ENCODE peak calls at places on chromosome 16, in six cellular contexts. One of them, this sample, is unnamed.
A peak's percentile ranks its signal among the peaks of the same experiment; 100 is the strongest.

GRCh38 chr16:87172632-87173031 is 144.6 kb downstream of the C16orf95 start:
- DNase-seq in IMR-90: no peak
- DNase-seq in neuronal stem cell: no peak
- DNase-seq in H9: no peak
- DNase-seq in H1: no peak
- DNase-seq in mesenchymal stem cell: no peak
- DNase-seq in this sample: peak; percentile 13

GRCh38 chr16:86726340-86726739 is 148.0 kb downstream of the FOXL1 start:
- DNase-seq in IMR-90: no peak
- DNase-seq in neuronal stem cell: no peak
- DNase-seq in H9: no peak
- DNase-seq in H1: no peak
- DNase-seq in mesenchymal stem cell: no peak
- DNase-seq in this sample: no peak

GRCh38 chr16:28168991-28169554 is 42.7 kb downstream of the XPO6 start:
- DNase-seq in IMR-90: no peak
- DNase-seq in neuronal stem cell: no peak
- DNase-seq in H9: no peak
- DNase-seq in H1: no peak
- DNase-seq in mesenchymal stem cell: no peak
- DNase-seq in this sample: no peak

GRCh38 chr16:10906914-10907756 is 30.1 kb downstream of the CIITA start:
- DNase-seq in IMR-90: no peak
- DNase-seq in neuronal stem cell: no peak
- DNase-seq in H9: no peak
- DNase-seq in H1: no peak
- DNase-seq in mesenchymal stem cell: no peak
- DNase-seq in this sample: no peak

GRCh38 chr16:57310801-57311200 is 26.3 kb upstream of the PLLP start:
- DNase-seq in IMR-90: no peak
- DNase-seq in neuronal stem cell: no peak
- DNase-seq in H9: no peak
- DNase-seq in H1: no peak
- DNase-seq in mesenchymal stem cell: no peak
- DNase-seq in this sample: no peak

GRCh38 chr16:63806794-63807506 is 1314.9 kb downstream of the CDH11 start:
- DNase-seq in IMR-90: no peak
- DNase-seq in neuronal stem cell: no peak
- DNase-seq in H9: no peak
- DNase-seq in H1: no peak
- DNase-seq in mesenchymal stem cell: no peak
- DNase-seq in this sample: no peak

GRCh38 chr16:3434373-3434772 is 8.9 kb downstream of the ZNF597 start:
- DNase-seq in IMR-90: no peak
- DNase-seq in neuronal stem cell: no peak
- DNase-seq in H9: no peak
- DNase-seq in H1: no peak
- DNase-seq in mesenchymal stem cell: no peak
- DNase-seq in this sample: no peak

GRCh38 chr16:82454152-82454551 is 172.6 kb upstream of the CDH13 start:
- DNase-seq in IMR-90: no peak
- DNase-seq in neuronal stem cell: no peak
- DNase-seq in H9: no peak
- DNase-seq in H1: no peak
- DNase-seq in mesenchymal stem cell: no peak
- DNase-seq in this sample: no peak

GRCh38 chr16:12330977-12331376 is 354.4 kb downstream of the SNX29 start:
- DNase-seq in IMR-90: no peak
- DNase-seq in neuronal stem cell: no peak
- DNase-seq in H9: no peak
- DNase-seq in H1: no peak
- DNase-seq in mesenchymal stem cell: no peak
- DNase-seq in this sample: no peak

GRCh38 chr16:87471278-87472141 is 21.3 kb downstream of the ZCCHC14 start:
- DNase-seq in IMR-90: no peak
- DNase-seq in neuronal stem cell: no peak
- DNase-seq in H9: no peak
- DNase-seq in H1: no peak
- DNase-seq in mesenchymal stem cell: no peak
- DNase-seq in this sample: no peak

GRCh38 chr16:68506331-68507053 is 32.6 kb upstream of the ZFP90 start:
- DNase-seq in IMR-90: peak; percentile 8
- DNase-seq in neuronal stem cell: no peak
- DNase-seq in H9: no peak
- DNase-seq in H1: no peak
- DNase-seq in mesenchymal stem cell: no peak
- DNase-seq in this sample: no peak

GRCh38 chr16:89764711-89765201 is 43.4 kb downstream of the ZNF276 start:
- DNase-seq in IMR-90: no peak
- DNase-seq in neuronal stem cell: no peak
- DNase-seq in H9: no peak
- DNase-seq in H1: no peak
- DNase-seq in mesenchymal stem cell: peak; percentile 38
- DNase-seq in this sample: peak; percentile 41

GRCh38 chr16:53465606-53466290 is 31.5 kb downstream of the RBL2 start:
- DNase-seq in IMR-90: peak; percentile 80
- DNase-seq in neuronal stem cell: no peak
- DNase-seq in H9: no peak
- DNase-seq in H1: no peak
- DNase-seq in mesenchymal stem cell: peak; percentile 49
- DNase-seq in this sample: no peak

GRCh38 chr16:14399397-14400284 is 230.4 kb downstream of the PARN start:
- DNase-seq in IMR-90: peak; percentile 62
- DNase-seq in neuronal stem cell: no peak
- DNase-seq in H9: no peak
- DNase-seq in H1: no peak
- DNase-seq in mesenchymal stem cell: peak; percentile 77
- DNase-seq in this sample: peak; percentile 15

GRCh38 chr16:48365030-48365600 is 20.1 kb downstream of the SIAH1 start:
- DNase-seq in IMR-90: no peak
- DNase-seq in neuronal stem cell: no peak
- DNase-seq in H9: no peak
- DNase-seq in H1: no peak
- DNase-seq in mesenchymal stem cell: no peak
- DNase-seq in this sample: peak; percentile 13

GRCh38 chr16:1638757-1639156 is 26.6 kb downstream of the CRAMP1 start:
- DNase-seq in IMR-90: no peak
- DNase-seq in neuronal stem cell: no peak
- DNase-seq in H9: no peak
- DNase-seq in H1: no peak
- DNase-seq in mesenchymal stem cell: no peak
- DNase-seq in this sample: no peak

GRCh38 chr16:50311134-50311528 is 44.8 kb downstream of the ADCY7 start:
- DNase-seq in IMR-90: no peak
- DNase-seq in neuronal stem cell: no peak
- DNase-seq in H9: no peak
- DNase-seq in H1: no peak
- DNase-seq in mesenchymal stem cell: no peak
- DNase-seq in this sample: no peak

GRCh38 chr16:89187337-89188063 is 12.8 kb downstream of the SLC22A31 start:
- DNase-seq in IMR-90: no peak
- DNase-seq in neuronal stem cell: no peak
- DNase-seq in H9: no peak
- DNase-seq in H1: peak; percentile 50
- DNase-seq in mesenchymal stem cell: peak; percentile 45
- DNase-seq in this sample: peak; percentile 29

GRCh38 chr16:87062569-87063442 is 254.4 kb downstream of the C16orf95 start:
- DNase-seq in IMR-90: peak; percentile 67
- DNase-seq in neuronal stem cell: peak; percentile 75
- DNase-seq in H9: peak; percentile 75
- DNase-seq in H1: peak; percentile 82
- DNase-seq in mesenchymal stem cell: peak; percentile 64
- DNase-seq in this sample: no peak

GRCh38 chr16:87416826-87417471 is 24.8 kb downstream of the MAP1LC3B start:
- DNase-seq in IMR-90: peak; percentile 72
- DNase-seq in neuronal stem cell: no peak
- DNase-seq in H9: no peak
- DNase-seq in H1: no peak
- DNase-seq in mesenchymal stem cell: peak; percentile 60
- DNase-seq in this sample: peak; percentile 56

GRCh38 chr16:81814751-81815428 is 35.8 kb downstream of the PLCG2 start:
- DNase-seq in IMR-90: no peak
- DNase-seq in neuronal stem cell: no peak
- DNase-seq in H9: no peak
- DNase-seq in H1: no peak
- DNase-seq in mesenchymal stem cell: no peak
- DNase-seq in this sample: peak; percentile 68

GRCh38 chr16:47197536-47198179 is 53.9 kb upstream of the NETO2 start:
- DNase-seq in IMR-90: peak; percentile 15
- DNase-seq in neuronal stem cell: no peak
- DNase-seq in H9: no peak
- DNase-seq in H1: no peak
- DNase-seq in mesenchymal stem cell: no peak
- DNase-seq in this sample: no peak

GRCh38 chr16:29806641-29807425 is 504 bp downstream of the MAZ start:
- DNase-seq in IMR-90: no peak
- DNase-seq in neuronal stem cell: no peak
- DNase-seq in H9: peak; percentile 76
- DNase-seq in H1: peak; percentile 79
- DNase-seq in mesenchymal stem cell: peak; percentile 31
- DNase-seq in this sample: no peak

GRCh38 chr16:85690469-85691064 is 1.8 kb upstream of the GINS2 start:
- DNase-seq in IMR-90: no peak
- DNase-seq in neuronal stem cell: no peak
- DNase-seq in H9: no peak
- DNase-seq in H1: no peak
- DNase-seq in mesenchymal stem cell: peak; percentile 38
- DNase-seq in this sample: peak; percentile 24

GRCh38 chr16:72291531-72291981 is 119.6 kb upstream of the PMFBP1 start:
- DNase-seq in IMR-90: peak; percentile 94
- DNase-seq in neuronal stem cell: no peak
- DNase-seq in H9: no peak
- DNase-seq in H1: no peak
- DNase-seq in mesenchymal stem cell: peak; percentile 89
- DNase-seq in this sample: peak; percentile 82

GRCh38 chr16:75138636-75139035 is 9.7 kb upstream of the ZFP1 start:
- DNase-seq in IMR-90: no peak
- DNase-seq in neuronal stem cell: no peak
- DNase-seq in H9: peak; percentile 53
- DNase-seq in H1: peak; percentile 61
- DNase-seq in mesenchymal stem cell: no peak
- DNase-seq in this sample: no peak

GRCh38 chr16:53960954-53961616 is 257.1 kb downstream of the FTO start:
- DNase-seq in IMR-90: no peak
- DNase-seq in neuronal stem cell: no peak
- DNase-seq in H9: no peak
- DNase-seq in H1: no peak
- DNase-seq in mesenchymal stem cell: no peak
- DNase-seq in this sample: no peak

GRCh38 chr16:79100456-79100855 is 500.1 kb downstream of the MAF start:
- DNase-seq in IMR-90: no peak
- DNase-seq in neuronal stem cell: no peak
- DNase-seq in H9: no peak
- DNase-seq in H1: no peak
- DNase-seq in mesenchymal stem cell: no peak
- DNase-seq in this sample: no peak

GRCh38 chr16:85313541-85314208 is 201.4 kb upstream of the CIBAR2 start:
- DNase-seq in IMR-90: peak; percentile 21
- DNase-seq in neuronal stem cell: no peak
- DNase-seq in H9: no peak
- DNase-seq in H1: no peak
- DNase-seq in mesenchymal stem cell: peak; percentile 70
- DNase-seq in this sample: no peak

GRCh38 chr16:61936522-61936921 is 99.7 kb downstream of the CDH8 start:
- DNase-seq in IMR-90: no peak
- DNase-seq in neuronal stem cell: peak; percentile 14
- DNase-seq in H9: no peak
- DNase-seq in H1: no peak
- DNase-seq in mesenchymal stem cell: no peak
- DNase-seq in this sample: no peak

GRCh38 chr16:87963400-87963799 is 12.2 kb downstream of the BANP start:
- DNase-seq in IMR-90: peak; percentile 93
- DNase-seq in neuronal stem cell: no peak
- DNase-seq in H9: no peak
- DNase-seq in H1: no peak
- DNase-seq in mesenchymal stem cell: peak; percentile 78
- DNase-seq in this sample: peak; percentile 36

GRCh38 chr16:9499921-9500593 is 408.6 kb downstream of the HAPSTR1 start:
- DNase-seq in IMR-90: no peak
- DNase-seq in neuronal stem cell: peak; percentile 41
- DNase-seq in H9: peak; percentile 52
- DNase-seq in H1: peak; percentile 55
- DNase-seq in mesenchymal stem cell: no peak
- DNase-seq in this sample: no peak

GRCh38 chr16:9500872-9501271 is 409.4 kb downstream of the HAPSTR1 start:
- DNase-seq in IMR-90: no peak
- DNase-seq in neuronal stem cell: no peak
- DNase-seq in H9: no peak
- DNase-seq in H1: no peak
- DNase-seq in mesenchymal stem cell: no peak
- DNase-seq in this sample: no peak

GRCh38 chr16:9489823-9490467 is 398.5 kb downstream of the HAPSTR1 start:
- DNase-seq in IMR-90: no peak
- DNase-seq in neuronal stem cell: no peak
- DNase-seq in H9: no peak
- DNase-seq in H1: no peak
- DNase-seq in mesenchymal stem cell: no peak
- DNase-seq in this sample: no peak

GRCh38 chr16:9495824-9496223 is 404.4 kb downstream of the HAPSTR1 start:
- DNase-seq in IMR-90: no peak
- DNase-seq in neuronal stem cell: no peak
- DNase-seq in H9: no peak
- DNase-seq in H1: no peak
- DNase-seq in mesenchymal stem cell: no peak
- DNase-seq in this sample: no peak
- H3K14ac ChIP-seq in IMR-90: no peak overlapping the region
- H3K14ac ChIP-seq in neuronal stem cell: no peak overlapping the region
- H3K14ac ChIP-seq in H9: no peak overlapping the region
- H3K14ac ChIP-seq in H1: no peak overlapping the region
- H3K14ac ChIP-seq in mesenchymal stem cell: no peak overlapping the region
- H3K14ac ChIP-seq in this sample: no peak overlapping the region

GRCh38 chr16:25079637-25080375 is 31.7 kb upstream of the LCMT1 start:
- DNase-seq in IMR-90: no peak
- DNase-seq in neuronal stem cell: no peak
- DNase-seq in H9: no peak
- DNase-seq in H1: no peak
- DNase-seq in mesenchymal stem cell: no peak
- DNase-seq in this sample: no peak
- H3K14ac ChIP-seq in IMR-90: no peak overlapping the region
- H3K14ac ChIP-seq in neuronal stem cell: no peak overlapping the region
- H3K14ac ChIP-seq in H9: no peak overlapping the region
- H3K14ac ChIP-seq in H1: no peak overlapping the region
- H3K14ac ChIP-seq in mesenchymal stem cell: no peak overlapping the region
- H3K14ac ChIP-seq in this sample: no peak overlapping the region

GRCh38 chr16:56183266-56183665 is 8.0 kb upstream of the GNAO1 start:
- DNase-seq in IMR-90: no peak
- DNase-seq in neuronal stem cell: no peak
- DNase-seq in H9: no peak
- DNase-seq in H1: no peak
- DNase-seq in mesenchymal stem cell: no peak
- DNase-seq in this sample: no peak

GRCh38 chr16:56181401-56181800 is 9.9 kb upstream of the GNAO1 start:
- DNase-seq in IMR-90: no peak
- DNase-seq in neuronal stem cell: no peak
- DNase-seq in H9: no peak
- DNase-seq in H1: no peak
- DNase-seq in mesenchymal stem cell: no peak
- DNase-seq in this sample: no peak
- H3K14ac ChIP-seq in IMR-90: no peak overlapping the region
- H3K14ac ChIP-seq in neuronal stem cell: no peak overlapping the region
- H3K14ac ChIP-seq in H9: no peak overlapping the region
- H3K14ac ChIP-seq in H1: no peak overlapping the region
- H3K14ac ChIP-seq in mesenchymal stem cell: no peak overlapping the region
- H3K14ac ChIP-seq in this sample: no peak overlapping the region

GRCh38 chr16:67436640-67437193 is 5.8 kb downstream of the HSD11B2 start:
- DNase-seq in IMR-90: no peak
- DNase-seq in neuronal stem cell: no peak
- DNase-seq in H9: no peak
- DNase-seq in H1: no peak
- DNase-seq in mesenchymal stem cell: no peak
- DNase-seq in this sample: no peak
- H3K14ac ChIP-seq in IMR-90: no peak overlapping the region
- H3K14ac ChIP-seq in neuronal stem cell: peak overlapping the region; percentile 56
- H3K14ac ChIP-seq in H9: no peak overlapping the region
- H3K14ac ChIP-seq in H1: no peak overlapping the region
- H3K14ac ChIP-seq in mesenchymal stem cell: no peak overlapping the region
- H3K14ac ChIP-seq in this sample: no peak overlapping the region